ENCODE peak calls at places on chromosomes 7 and 10, in five cellular contexts. P, B, D, U and T are unnamed samples. For H3K27me3, the result is how much of the 10 kb centered on the place peaks cover.

GRCh38 chr7:76155938-76156337 is 45.8 kb upstream of the SRRM3 start:
- DNase-seq in P (peak), B (peak), D (no peak), U (no peak), T (peak)

GRCh38 chr7:128041203-128041602 is 10.0 kb upstream of the LRRC4 start:
- DNase-seq in P (no peak), B (peak), D (no peak), U (no peak), T (no peak)

GRCh38 chr7:82567356-82567755 is 123.8 kb upstream of the CACNA2D1 start:
- DNase-seq in P (no peak), B (no peak), D (no peak), U (no peak), T (no peak)

GRCh38 chr7:81534996-81535395 is 234.9 kb downstream of the HGF start:
- DNase-seq in P (no peak), B (peak), D (no peak), U (no peak), T (no peak)

GRCh38 chr7:116671681-116672595 is at the start of gene MET:
- DNase-seq in P (peak), B (peak), D (peak), U (no peak), T (peak)

GRCh38 chr7:5776894-5777645 is 4.4 kb downstream of the RNF216 start:
- DNase-seq in P (no peak), B (no peak), D (no peak), U (no peak), T (no peak)

GRCh38 chr10:71726673-71727428 is 7.3 kb upstream of the C10orf105 start:
- DNase-seq in P (no peak), B (no peak), D (no peak), U (peak), T (peak)

GRCh38 chr7:158394936-158395335 is 192.7 kb downstream of the PTPRN2 start:
- DNase-seq in P (no peak), B (no peak), D (peak), U (no peak), T (peak)

GRCh38 chr7:48366096-48366495 is 194.8 kb downstream of the ABCA13 start:
- DNase-seq in P (no peak), B (peak), D (no peak), U (no peak), T (no peak)

GRCh38 chr10:37563715-37564108 is 293.7 kb downstream of the ZNF248 start:
- DNase-seq in P (no peak), B (no peak), D (no peak), U (no peak), T (no peak)

GRCh38 chr10:115046686-115047244 is 46.4 kb upstream of the ATRNL1 start:
- DNase-seq in P (no peak), B (no peak), D (no peak), U (no peak), T (no peak)

GRCh38 chr10:89301231-89301630 is 615 bp upstream of the IFIT2 start:
- DNase-seq in P (no peak), B (peak), D (no peak), U (no peak), T (peak)

GRCh38 chr10:132716691-132717490 is 69.1 kb downstream of the NKX6-2 start:
- DNase-seq in P (peak), B (no peak), D (no peak), U (no peak), T (no peak)

GRCh38 chr7:75655536-75655935 is 83.2 kb downstream of the HIP1 start:
- DNase-seq in P (no peak), B (no peak), D (no peak), U (no peak), T (no peak)

GRCh38 chr7:157139142-157140117 is 704 bp downstream of the UBE3C start:
- DNase-seq in P (peak), B (peak), D (no peak), U (peak), T (peak)

GRCh38 chr10:91683976-91684375 is 51.1 kb upstream of the PPP1R3C start:
- DNase-seq in P (no peak), B (peak), D (peak), U (no peak), T (no peak)

GRCh38 chr7:151032936-151033863 is 5.0 kb downstream of the ABCB8 start:
- DNase-seq in P (no peak), B (no peak), D (no peak), U (no peak), T (no peak)

GRCh38 chr7:128352636-128353035 is 8.9 kb downstream of the PRRT4 start:
- DNase-seq in P (no peak), B (no peak), D (no peak), U (no peak), T (no peak)

GRCh38 chr7:104096683-104097082 is 107.2 kb upstream of the RELN start:
- DNase-seq in P (no peak), B (peak), D (peak), U (no peak), T (no peak)

GRCh38 chr7:139773372-139773771 is 4.4 kb downstream of the HIPK2 start:
- DNase-seq in P (no peak), B (no peak), D (no peak), U (no peak), T (no peak)

GRCh38 chr7:149245244-149245643 is 5.8 kb downstream of the ZNF212 start:
- DNase-seq in P (no peak), B (no peak), D (no peak), U (no peak), T (no peak)

GRCh38 chr7:4837041-4837813 is 24.6 kb downstream of the PAPOLB start:
- DNase-seq in P (peak), B (no peak), D (no peak), U (no peak), T (no peak)

GRCh38 chr10:68212721-68213352 is 19.1 kb downstream of the ATOH7 start:
- DNase-seq in P (no peak), B (peak), D (no peak), U (no peak), T (no peak)

GRCh38 chr10:48607356-48608278 is 2.7 kb upstream of the ARHGAP22 start:
- DNase-seq in P (no peak), B (no peak), D (no peak), U (no peak), T (no peak)

GRCh38 chr10:75407296-75407715 is 5.7 kb upstream of the ZNF503 start:
- DNase-seq in P (no peak), B (no peak), D (peak), U (no peak), T (no peak)

GRCh38 chr7:69693042-69693441 is 94.8 kb downstream of the AUTS2 start:
- DNase-seq in P (no peak), B (no peak), D (no peak), U (no peak), T (no peak)

GRCh38 chr7:3649678-3650445 is 348.8 kb downstream of the SDK1 start:
- DNase-seq in P (no peak), B (peak), D (no peak), U (no peak), T (no peak)

GRCh38 chr10:88239212-88239611 is 343.9 kb downstream of the RNLS start:
- DNase-seq in P (no peak), B (no peak), D (no peak), U (no peak), T (no peak)

GRCh38 chr7:93426297-93426696 is 148.2 kb downstream of the CALCR start:
- DNase-seq in P (no peak), B (no peak), D (no peak), U (no peak), T (no peak)
- H3K27me3 ChIP-seq in P (under half), B (under half), D (under half), U (under half), T (under half)

DNA sequence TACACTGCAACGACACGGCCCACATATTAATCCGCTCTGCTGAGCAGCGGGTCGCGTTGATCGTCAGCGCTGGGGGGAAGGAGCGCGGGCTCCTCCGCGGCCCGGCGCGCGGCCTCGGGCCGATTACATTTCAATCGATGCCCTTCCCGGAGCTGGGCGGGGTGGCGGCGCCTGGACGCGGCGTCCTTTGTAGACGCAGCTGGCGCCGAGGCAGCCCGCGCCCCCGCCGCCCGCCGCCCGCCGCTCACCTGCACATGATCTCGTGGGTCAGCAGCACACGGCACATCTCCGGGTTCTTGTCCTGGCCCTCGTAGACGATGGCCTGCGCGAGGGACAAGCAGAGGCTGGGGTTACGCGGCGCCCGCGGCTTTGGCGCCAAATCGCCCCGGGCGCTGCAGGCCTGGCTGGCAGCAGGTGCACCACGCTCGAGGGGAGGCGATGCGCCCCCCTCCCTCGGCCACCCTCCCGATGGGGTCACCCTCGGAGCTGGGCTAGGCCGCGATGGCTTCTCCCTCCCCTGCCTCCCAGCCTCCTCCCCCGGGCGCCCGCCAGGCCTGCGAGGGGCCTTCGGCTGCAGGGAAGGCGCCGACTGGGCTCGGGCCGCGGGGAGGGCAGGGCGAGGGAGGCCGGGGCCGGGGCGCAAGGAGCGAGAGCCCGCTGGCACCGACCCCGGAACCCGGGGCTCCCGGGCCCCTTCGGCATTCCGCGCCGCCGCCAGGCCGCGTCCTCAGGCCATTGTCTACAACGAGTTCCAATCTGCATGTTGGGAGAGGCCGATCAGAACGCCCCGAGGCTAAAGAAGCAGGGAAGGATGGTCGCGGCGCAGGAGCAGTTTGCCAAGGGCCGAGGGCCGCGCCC is 5.2 kb downstream of the EBF3 start:
- DNase-seq in P (peak), B (no peak), D (peak), U (no peak), T (no peak)
- H3K27me3 ChIP-seq in P (under half), B (half or more), D (half or more), U (under half), T (half or more)

GRCh38 chr10:99520804-99521473 is 11.8 kb upstream of the NKX2-3 start:
- DNase-seq in P (no peak), B (no peak), D (no peak), U (no peak), T (no peak)

GRCh38 chr10:99520040-99520803 is 12.5 kb upstream of the NKX2-3 start:
- DNase-seq in P (no peak), B (no peak), D (peak), U (no peak), T (peak)

GRCh38 chr10:99522078-99522479 is 10.7 kb upstream of the NKX2-3 start:
- DNase-seq in P (no peak), B (no peak), D (peak), U (no peak), T (peak)

GRCh38 chr10:99522511-99523250 is 10.1 kb upstream of the NKX2-3 start:
- DNase-seq in P (no peak), B (no peak), D (peak), U (no peak), T (peak)

DNA sequence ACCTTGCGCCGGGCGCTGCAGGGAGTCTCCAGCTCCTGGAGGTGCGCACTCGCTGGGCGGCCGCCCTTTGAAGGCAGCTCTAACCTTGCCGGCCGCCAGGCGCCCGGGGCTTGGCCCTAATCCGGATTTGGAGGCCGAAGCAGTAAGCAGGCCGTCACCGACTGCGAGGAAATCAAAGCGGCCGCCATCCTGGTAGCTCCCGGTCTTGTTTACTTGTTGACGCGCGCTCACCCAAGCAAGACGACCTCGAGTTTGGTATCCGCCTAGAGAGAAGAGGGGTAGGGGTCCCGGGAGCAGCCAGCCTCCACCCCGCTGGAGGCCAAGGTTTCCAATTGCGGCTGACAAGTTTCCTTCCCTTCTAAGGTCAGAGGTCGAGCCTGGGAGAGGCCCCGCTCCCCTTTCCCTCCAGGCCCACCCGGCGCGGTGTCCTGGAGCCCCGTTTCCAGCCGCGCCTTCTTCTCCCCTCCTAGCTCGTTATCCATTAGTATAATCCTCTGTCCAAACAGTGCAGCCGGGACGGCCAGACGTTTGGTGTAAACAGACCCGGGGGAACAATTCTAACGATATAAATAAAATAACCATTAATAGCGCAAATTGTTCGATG is 11.2 kb upstream of the NKX2-3 start:
- DNase-seq in P (no peak), B (no peak), D (peak), U (no peak), T (no peak)
- H3K27me3 ChIP-seq in P (half or more), B (half or more), D (half or more), U (under half), T (half or more)

GRCh38 chr10:17429490-17429889 is 24.9 kb downstream of the ST8SIA6 start:
- DNase-seq in P (no peak), B (no peak), D (no peak), U (no peak), T (no peak)

GRCh38 chr10:17432738-17433137 is 21.7 kb downstream of the ST8SIA6 start:
- DNase-seq in P (no peak), B (peak), D (no peak), U (no peak), T (no peak)

GRCh38 chr10:17430647-17431355 is 23.6 kb downstream of the ST8SIA6 start:
- DNase-seq in P (peak), B (peak), D (peak), U (peak), T (peak)

GRCh38 chr10:17428616-17429097 is 25.7 kb downstream of the ST8SIA6 start:
- DNase-seq in P (no peak), B (no peak), D (no peak), U (peak), T (peak)

GRCh38 chr10:17431871-17432311 is 22.5 kb downstream of the ST8SIA6 start:
- DNase-seq in P (no peak), B (peak), D (no peak), U (no peak), T (no peak)
- H3K27me3 ChIP-seq in P (under half), B (under half), D (under half), U (under half), T (under half)

GRCh38 chr7:30738026-30738915 is 13.7 kb upstream of the INMT start:
- DNase-seq in P (no peak), B (no peak), D (no peak), U (no peak), T (no peak)

GRCh38 chr7:30735631-30736030 is 16.3 kb upstream of the INMT start:
- DNase-seq in P (no peak), B (no peak), D (no peak), U (no peak), T (no peak)

GRCh38 chr7:30733691-30734090 is 18.2 kb upstream of the INMT start:
- DNase-seq in P (no peak), B (no peak), D (no peak), U (no peak), T (no peak)

GRCh38 chr7:30734497-30734896 is 17.4 kb upstream of the INMT start:
- DNase-seq in P (no peak), B (no peak), D (no peak), U (no peak), T (no peak)

GRCh38 chr7:30736291-30736690 is 15.6 kb upstream of the INMT start:
- DNase-seq in P (no peak), B (no peak), D (no peak), U (no peak), T (no peak)
- H3K27me3 ChIP-seq in P (under half), B (under half), D (under half), U (under half), T (under half)